ENCODE peak calls at places on chromosomes 13 and 19, in eight cellular contexts. G is AG09319; O is AG09309; K is cardiac muscle cell; S is OCI-LY7; Y is Panc1; U is activated CD8-positive, alpha-beta T cell treated with anti-CD3 and anti-CD28 coated beads for 36 hours; P is uterus. B is an unnamed sample.

GRCh38 chr13:76812206-76812882 is 73.9 kb downstream of the KCTD12 start:
- DNase-seq in G (peak; percentile 69), O (peak; percentile 18), K (peak; percentile 32), S (no peak), Y (no peak), U (no peak), P (peak; percentile 35), B (no peak)

GRCh38 chr13:42561752-42562467 is 12.0 kb upstream of the TNFSF11 start:
- DNase-seq in G (no peak), O (no peak), K (no peak), S (no peak), Y (no peak), U (peak; percentile 23), P (no peak), B (no peak)

GRCh38 chr19:1270168-1270853 is 1.2 kb downstream of the CIRBP start:
- DNase-seq in G (no peak), O (no peak), K (no peak), S (peak; percentile 47), Y (no peak), U (no peak), P (no peak), B (no peak)

GRCh38 chr19:49497047-49497789 is 984 bp downstream of the RPS11 start:
- DNase-seq in G (no peak), O (no peak), K (peak; percentile 63), S (peak; percentile 86), Y (no peak), U (peak; percentile 87), P (no peak), B (peak; percentile 57)

GRCh38 chr19:8640402-8641004 is 10.1 kb downstream of the NFILZ start:
- DNase-seq in G (no peak), O (no peak), K (peak; percentile 65), S (no peak), Y (no peak), U (no peak), P (no peak), B (no peak)

GRCh38 chr19:45040059-45040767 is 1.4 kb downstream of the CLASRP start:
- DNase-seq in G (no peak), O (no peak), K (no peak), S (no peak), Y (no peak), U (no peak), P (no peak), B (no peak)

GRCh38 chr19:33689886-33690285 is 68.1 kb downstream of the CHST8 start:
- DNase-seq in G (no peak), O (no peak), K (no peak), S (no peak), Y (no peak), U (no peak), P (peak; percentile 10), B (no peak)

GRCh38 chr13:97141564-97142005 is 80.5 kb upstream of the MBNL2 start:
- DNase-seq in G (peak; percentile 23), O (peak; percentile 38), K (peak; percentile 85), S (no peak), Y (peak; percentile 69), U (peak; percentile 30), P (peak; percentile 30), B (peak; percentile 9)

GRCh38 chr19:4144666-4145261 is 8.7 kb upstream of the CREB3L3 start:
- DNase-seq in G (no peak), O (no peak), K (peak; percentile 78), S (no peak), Y (no peak), U (no peak), P (no peak), B (no peak)

GRCh38 chr19:6100284-6100915 is 9.9 kb downstream of the RFX2 start:
- DNase-seq in G (no peak), O (no peak), K (no peak), S (no peak), Y (no peak), U (peak; percentile 63), P (no peak), B (peak; percentile 60)

GRCh38 chr19:34686455-34686854 is 9.0 kb downstream of the ZNF302 start:
- DNase-seq in G (no peak), O (no peak), K (no peak), S (no peak), Y (no peak), U (no peak), P (no peak), B (no peak)

GRCh38 chr13:81194362-81194761 is 853.4 kb upstream of the SPRY2 start:
- DNase-seq in G (no peak), O (no peak), K (no peak), S (no peak), Y (no peak), U (no peak), P (no peak), B (no peak)

GRCh38 chr19:46976845-46977320 is 42.8 kb upstream of the NPAS1 start:
- DNase-seq in G (no peak), O (peak; percentile 52), K (peak; percentile 83), S (no peak), Y (no peak), U (no peak), P (peak; percentile 52), B (no peak)

GRCh38 chr13:50124536-50125305 is 109.5 kb downstream of the KCNRG start:
- DNase-seq in G (no peak), O (no peak), K (peak; percentile 98), S (peak; percentile 94), Y (no peak), U (no peak), P (peak; percentile 95), B (peak; percentile 67)

GRCh38 chr13:39675904-39676303 is 20.4 kb downstream of the COG6 start:
- DNase-seq in G (no peak), O (no peak), K (peak; percentile 11), S (no peak), Y (no peak), U (no peak), P (no peak), B (no peak)

GRCh38 chr13:110306340-110306959 is 507 bp downstream of the COL4A1 start:
- DNase-seq in G (no peak), O (no peak), K (peak; percentile 65), S (no peak), Y (no peak), U (no peak), P (peak; percentile 46), B (no peak)

GRCh38 chr19:42290523-42291436 is 11.2 kb upstream of the PRR19 start:
- DNase-seq in G (no peak), O (no peak), K (no peak), S (peak; percentile 71), Y (no peak), U (peak; percentile 77), P (peak; percentile 28), B (peak; percentile 66)

GRCh38 chr13:98484289-98485219 is 92.4 kb downstream of the STK24 start:
- DNase-seq in G (peak; percentile 82), O (peak; percentile 90), K (peak; percentile 87), S (no peak), Y (peak; percentile 53), U (peak; percentile 84), P (peak; percentile 69), B (peak; percentile 59)

GRCh38 chr13:22927008-22927393 is 253.8 kb upstream of the SGCG start:
- DNase-seq in G (no peak), O (no peak), K (no peak), S (no peak), Y (no peak), U (no peak), P (no peak), B (peak; percentile 77)

GRCh38 chr13:28659611-28659970 is 661 bp downstream of the POMP start:
- DNase-seq in G (no peak), O (no peak), K (peak; percentile 72), S (no peak), Y (no peak), U (peak; percentile 41), P (no peak), B (peak; percentile 29)

GRCh38 chr13:112625698-112626097 is 37.7 kb upstream of the TUBGCP3 start:
- DNase-seq in G (no peak), O (no peak), K (no peak), S (no peak), Y (no peak), U (no peak), P (no peak), B (no peak)
- TF ChIP-seq CTCF in G (no peak), O (no peak), K (no peak), S (no peak), Y (no peak), U (no peak), P (no peak), B (no peak)

DNA sequence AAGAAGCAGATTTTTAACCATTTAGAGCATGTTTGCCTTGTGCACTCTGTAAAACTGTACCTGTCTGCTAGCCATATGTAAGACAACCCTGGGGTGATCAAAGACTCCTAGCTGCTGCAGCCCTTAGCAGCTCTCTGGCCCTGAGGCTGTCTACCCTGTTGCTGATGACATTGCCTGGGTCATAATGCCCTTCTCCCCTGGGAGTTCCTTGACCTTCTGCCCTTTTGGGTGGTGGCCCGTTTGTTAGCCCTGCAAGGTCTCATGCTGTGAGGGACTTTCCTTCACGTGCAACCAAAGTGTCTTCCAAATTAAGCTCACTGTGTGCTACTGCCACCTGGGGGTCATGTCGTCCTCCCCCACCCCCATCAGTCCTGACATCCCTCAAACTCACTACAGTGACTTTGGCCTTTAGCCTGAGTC is 7.4 kb downstream of the GPC6 start:
- DNase-seq in G (no peak), O (no peak), K (no peak), S (peak; percentile 3), Y (no peak), U (no peak), P (no peak), B (no peak)
- TF ChIP-seq CTCF in G (no peak), O (no peak), K (peak; percentile 12), S (peak; percentile 39), Y (peak; percentile 24), U (no peak), P (no peak), B (no peak)

GRCh38 chr13:32911506-32911905 is 104.7 kb upstream of the KL start:
- DNase-seq in G (no peak), O (peak; percentile 20), K (peak; percentile 57), S (peak; percentile 30), Y (no peak), U (peak; percentile 57), P (no peak), B (peak; percentile 64)
- TF ChIP-seq CTCF in G (peak; percentile 47), O (peak; percentile 63), K (peak; percentile 52), S (peak; percentile 52), Y (peak; percentile 47), U (peak; percentile 48), P (peak; percentile 15), B (peak; percentile 40)

GRCh38 chr13:78317030-78317429 is 286.3 kb downstream of the POU4F1 start:
- DNase-seq in G (no peak), O (no peak), K (peak; percentile 6), S (no peak), Y (peak; percentile 1), U (no peak), P (no peak), B (no peak)
- TF ChIP-seq CTCF in G (no peak), O (no peak), K (peak; percentile 20), S (no peak), Y (peak; percentile 16), U (no peak), P (no peak), B (no peak)

GRCh38 chr19:16185123-16185924 is at the start of gene FAM32A:
- DNase-seq in G (peak; percentile 98), O (peak; percentile 95), K (peak; percentile 99), S (peak; percentile 99), Y (peak; percentile 96), U (peak; percentile 100), P (peak; percentile 100), B (peak; percentile 96)
- TF ChIP-seq CTCF in G (peak; percentile 10), O (peak; percentile 10), K (no peak), S (no peak), Y (no peak), U (peak; percentile 61), P (peak; percentile 37), B (peak; percentile 24)

GRCh38 chr19:10502524-10503001 is 593 bp downstream of the KEAP1 start:
- DNase-seq in G (peak; percentile 76), O (peak; percentile 41), K (peak; percentile 91), S (peak; percentile 96), Y (no peak), U (peak; percentile 94), P (peak; percentile 92), B (peak; percentile 99)
- TF ChIP-seq CTCF in G (no peak), O (peak; percentile 1), K (peak; percentile 1), S (peak; percentile 5), Y (no peak), U (no peak), P (peak; percentile 20), B (no peak)